ENCODE peak calls at places on chromosomes 2 and 18, in six cellular contexts. E is Calu3, T is WERI-Rb-1, G is BE2C, A is hepatocyte, R is nephron progenitor cell. F is an unnamed sample.
A peak's percentile ranks its signal among the peaks of the same experiment; 100 is the strongest.

GRCh38 chr18:40868110-40868858 is 1086.8 kb upstream of the PIK3C3 start:
- DNase-seq in G (no peak), R (no peak), A (peak; percentile 41), T (no peak), E (no peak), F (no peak)

GRCh38 chr18:9455718-9456511 is 19.4 kb upstream of the RALBP1 start:
- DNase-seq in A (no peak), G (no peak), R (no peak), T (no peak), E (no peak), F (no peak)

GRCh38 chr2:214731008-214731407 is 78.5 kb downstream of the BARD1 start:
- DNase-seq in R (no peak), E (no peak), A (no peak), T (no peak), G (no peak), F (no peak)

GRCh38 chr2:121778736-121779487 is 23.5 kb downstream of the TSN start:
- DNase-seq in E (peak; percentile 48), G (no peak), A (peak; percentile 35), T (no peak), R (no peak), F (no peak)

GRCh38 chr2:229901819-229902218 is 20.0 kb downstream of the TRIP12 start:
- DNase-seq in T (no peak), R (no peak), E (peak; percentile 46), A (no peak), G (no peak), F (no peak)

GRCh38 chr2:111135910-111136297 is 15.2 kb downstream of the BCL2L11 start:
- DNase-seq in T (peak; percentile 42), G (peak; percentile 32), A (no peak), R (no peak), E (peak; percentile 11), F (peak; percentile 53)

GRCh38 chr2:19048593-19049264 is 309.7 kb downstream of the OSR1 start:
- DNase-seq in R (no peak), T (no peak), E (peak; percentile 75), G (no peak), A (peak; percentile 53), F (no peak)

GRCh38 chr2:217555075-217555876 is 447.5 kb downstream of the TNS1 start:
- DNase-seq in R (peak; percentile 9), E (no peak), T (no peak), A (no peak), G (no peak), F (no peak)

GRCh38 chr2:219441451-219442205 is 7.0 kb downstream of the SPEG start:
- DNase-seq in A (peak; percentile 82), R (peak; percentile 85), T (peak; percentile 76), G (peak; percentile 82), E (peak; percentile 58), F (no peak)

GRCh38 chr2:191304939-191305875 is 60.0 kb downstream of the MYO1B start:
- DNase-seq in G (no peak), T (peak; percentile 68), R (no peak), A (no peak), E (no peak), F (no peak)

GRCh38 chr2:17672583-17673317 is 80.9 kb downstream of the SMC6 start:
- DNase-seq in A (no peak), R (no peak), G (no peak), E (no peak), T (no peak), F (no peak)

GRCh38 chr2:153477641-153478288 is 797 bp downstream of the RPRM start:
- DNase-seq in E (no peak), A (peak; percentile 21), T (no peak), R (no peak), G (no peak), F (no peak)

GRCh38 chr2:212495076-212495475 is 43.5 kb downstream of the ERBB4 start:
- DNase-seq in R (no peak), A (no peak), G (no peak), T (no peak), E (no peak), F (no peak)

GRCh38 chr18:63440219-63440618 is 17.9 kb upstream of the VPS4B start:
- DNase-seq in R (peak; percentile 40), G (peak; percentile 4), A (no peak), E (no peak), T (no peak), F (no peak)

GRCh38 chr2:232624554-232624842 is 8.9 kb upstream of the EFHD1 start:
- DNase-seq in R (no peak), T (no peak), A (no peak), E (no peak), G (no peak), F (no peak)

GRCh38 chr2:26438526-26438925 is 36.8 kb downstream of the DRC1 start:
- DNase-seq in G (no peak), E (no peak), R (peak; percentile 26), T (no peak), A (no peak), F (no peak)

DNA sequence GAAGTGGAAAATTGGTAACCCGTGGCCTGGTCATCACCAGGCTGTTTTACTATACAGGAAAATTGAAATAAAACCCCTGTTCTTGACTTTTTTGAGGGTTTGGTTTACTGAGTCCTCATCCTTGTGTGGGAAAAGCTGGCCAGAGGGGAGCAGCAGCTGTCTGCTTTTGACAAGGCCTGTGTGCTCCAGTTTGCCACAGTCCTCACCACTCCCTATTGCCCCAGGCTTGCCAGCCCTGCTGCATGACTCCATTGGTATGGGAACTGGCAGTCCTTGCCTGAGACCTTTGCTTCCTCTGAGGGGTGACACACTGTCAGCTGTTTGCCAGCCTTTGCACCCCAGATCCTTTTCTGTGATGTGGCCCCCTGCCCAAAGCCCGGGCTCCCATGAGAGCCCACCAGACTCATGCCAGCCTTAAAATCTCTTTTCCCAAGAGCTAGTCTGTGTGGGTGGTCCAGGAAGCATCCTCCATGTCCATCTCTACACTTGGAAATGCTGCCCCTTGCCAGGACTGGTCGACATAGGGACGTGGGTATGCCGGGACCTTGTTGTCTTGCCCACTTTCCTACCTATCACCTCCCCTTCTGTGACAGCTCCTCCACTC is 39.0 kb downstream of the GLI2 start:
- DNase-seq in E (no peak), G (no peak), T (no peak), R (no peak), A (no peak), F (no peak)
- TF ChIP-seq CTCF in E (no peak), G (no peak), T (no peak), R (no peak), A (no peak), F (no peak)

GRCh38 chr2:208783184-208783583 is 376.6 kb downstream of the PTH2R start:
- DNase-seq in R (no peak), E (peak; percentile 11), G (no peak), T (no peak), A (no peak), F (no peak)
- TF ChIP-seq CTCF in R (no peak), E (no peak), G (peak; percentile 43), T (peak; percentile 53), A (peak; percentile 19), F (no peak)

GRCh38 chr2:106602042-106602441 is 114.9 kb downstream of the CD8B2 start:
- DNase-seq in E (no peak), G (no peak), R (no peak), A (no peak), T (no peak), F (no peak)

GRCh38 chr2:106599540-106599939 is 112.4 kb downstream of the CD8B2 start:
- DNase-seq in G (no peak), R (no peak), T (no peak), E (no peak), A (no peak), F (no peak)

DNA sequence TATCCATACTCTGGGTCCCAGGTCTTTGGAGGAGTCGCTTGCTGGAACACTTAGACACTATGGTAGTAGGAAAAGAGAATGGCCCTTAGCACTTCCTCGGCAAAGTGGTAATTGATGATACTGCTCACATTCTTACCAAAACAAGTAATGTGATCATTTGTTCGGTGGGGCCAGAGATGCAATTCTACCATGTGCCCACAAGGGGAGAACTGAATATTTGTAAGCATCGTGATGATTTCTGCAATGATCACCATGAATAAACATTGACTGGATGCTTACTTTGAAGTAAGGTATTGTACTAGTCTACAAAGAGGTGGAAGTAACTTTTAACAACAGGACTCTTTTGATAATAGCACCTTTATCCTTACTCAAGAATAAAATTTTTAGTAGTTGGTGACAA is 109.7 kb downstream of the CD8B2 start:
- DNase-seq in A (no peak), T (no peak), G (no peak), E (no peak), R (no peak), F (no peak)
- TF ChIP-seq CTCF in A (no peak), T (peak; percentile 47), G (peak; percentile 16), E (no peak), R (peak; percentile 47), F (peak; percentile 51)

DNA sequence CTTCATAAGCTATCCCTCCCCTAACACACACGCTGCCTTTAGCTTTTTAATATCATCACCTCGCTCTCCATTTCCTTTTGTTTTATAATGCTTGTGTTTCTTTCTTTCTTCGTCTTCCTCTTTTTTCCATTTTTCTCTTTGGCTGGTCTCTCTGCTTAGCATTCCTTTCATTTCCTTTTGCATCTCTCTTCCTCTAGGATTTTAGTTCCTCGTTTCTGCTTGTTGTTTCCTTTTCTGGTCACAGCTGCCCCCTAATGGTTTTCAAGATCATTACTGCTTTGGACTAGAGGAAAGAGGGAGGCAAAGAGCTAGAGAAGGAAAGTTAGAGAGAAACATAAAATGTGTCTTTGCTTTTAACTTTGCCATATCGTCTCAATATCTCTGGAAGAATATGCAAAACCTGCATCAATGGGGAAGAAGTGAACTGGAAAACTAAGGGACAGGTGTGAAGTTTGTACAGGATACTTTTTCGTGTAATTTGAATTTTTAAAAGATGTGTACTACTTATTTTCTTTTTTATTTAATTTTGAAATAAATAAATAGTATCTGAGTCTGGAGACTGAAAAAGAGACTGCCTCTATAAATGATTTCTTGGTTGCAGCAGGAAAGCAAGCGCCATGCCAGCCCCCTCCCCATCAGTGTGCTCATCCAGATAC is 6.3 kb upstream of the NRP2 start:
- DNase-seq in R (no peak), A (peak; percentile 76), E (peak; percentile 43), T (no peak), G (peak; percentile 41), F (no peak)
- TF ChIP-seq CTCF in R (peak; percentile 80), A (peak; percentile 94), E (peak; percentile 57), T (peak; percentile 59), G (peak; percentile 88), F (peak; percentile 87)

GRCh38 chr18:53660306-53660705 is 564.2 kb downstream of the MBD2 start:
- DNase-seq in G (no peak), A (no peak), E (no peak), R (no peak), T (no peak), F (no peak)
- TF ChIP-seq CTCF in G (no peak), A (no peak), E (no peak), R (no peak), T (no peak), F (no peak)